ENCODE peak calls at places on chromosome 14, in six cellular contexts. One of them, this sample, is unnamed. For H3K27me3, the result is how much of the 10 kb centered on the place peaks cover.

GRCh38 chr14:39956372-39956771 is 524.1 kb upstream of the FBXO33 start:
- DNase-seq in fibroblast of lung: no peak
- DNase-seq in BJ: no peak
- DNase-seq in heart left ventricle: no peak
- DNase-seq in Peyer's patch: no peak
- DNase-seq in thyroid gland: no peak
- DNase-seq in this sample: no peak

GRCh38 chr14:101665478-101666078 is 95.9 kb upstream of the PPP2R5C start:
- DNase-seq in Peyer's patch: no peak
- DNase-seq in BJ: no peak
- DNase-seq in heart left ventricle: no peak
- DNase-seq in thyroid gland: peak
- DNase-seq in fibroblast of lung: peak
- DNase-seq in this sample: peak

GRCh38 chr14:54177009-54177408 is 219.8 kb upstream of the CDKN3 start:
- DNase-seq in fibroblast of lung: no peak
- DNase-seq in heart left ventricle: no peak
- DNase-seq in Peyer's patch: no peak
- DNase-seq in BJ: no peak
- DNase-seq in thyroid gland: no peak
- DNase-seq in this sample: no peak

GRCh38 chr14:85572845-85573244 is 42.9 kb downstream of the FLRT2 start:
- DNase-seq in BJ: no peak
- DNase-seq in thyroid gland: no peak
- DNase-seq in fibroblast of lung: peak
- DNase-seq in Peyer's patch: no peak
- DNase-seq in heart left ventricle: no peak
- DNase-seq in this sample: peak

GRCh38 chr14:20427231-20428009 is 8.5 kb downstream of the KLHL33 start:
- DNase-seq in Peyer's patch: no peak
- DNase-seq in thyroid gland: no peak
- DNase-seq in fibroblast of lung: peak
- DNase-seq in BJ: no peak
- DNase-seq in heart left ventricle: no peak
- DNase-seq in this sample: peak

GRCh38 chr14:96189288-96189711 is 15.3 kb upstream of the BDKRB2 start:
- DNase-seq in fibroblast of lung: peak
- DNase-seq in Peyer's patch: no peak
- DNase-seq in thyroid gland: peak
- DNase-seq in BJ: no peak
- DNase-seq in heart left ventricle: no peak
- DNase-seq in this sample: peak

GRCh38 chr14:95544588-95544987 is 9.7 kb downstream of the GLRX5 start:
- DNase-seq in heart left ventricle: peak
- DNase-seq in BJ: no peak
- DNase-seq in Peyer's patch: no peak
- DNase-seq in thyroid gland: no peak
- DNase-seq in fibroblast of lung: no peak
- DNase-seq in this sample: no peak

GRCh38 chr14:25102788-25103187 is 52.8 kb upstream of the STXBP6 start:
- DNase-seq in fibroblast of lung: no peak
- DNase-seq in BJ: no peak
- DNase-seq in heart left ventricle: no peak
- DNase-seq in thyroid gland: no peak
- DNase-seq in Peyer's patch: no peak
- DNase-seq in this sample: no peak

GRCh38 chr14:103680491-103681231 is 34.6 kb downstream of the XRCC3 start:
- DNase-seq in BJ: no peak
- DNase-seq in heart left ventricle: no peak
- DNase-seq in Peyer's patch: no peak
- DNase-seq in fibroblast of lung: no peak
- DNase-seq in thyroid gland: no peak
- DNase-seq in this sample: no peak
- H3K27me3 ChIP-seq in BJ: under half
- H3K27me3 ChIP-seq in heart left ventricle: under half
- H3K27me3 ChIP-seq in Peyer's patch: under half
- H3K27me3 ChIP-seq in fibroblast of lung: under half
- H3K27me3 ChIP-seq in thyroid gland: under half
- H3K27me3 ChIP-seq in this sample: under half

GRCh38 chr14:103868242-103868897 is 21.0 kb upstream of the PPP1R13B start:
- DNase-seq in heart left ventricle: peak
- DNase-seq in Peyer's patch: no peak
- DNase-seq in BJ: no peak
- DNase-seq in fibroblast of lung: no peak
- DNase-seq in thyroid gland: no peak
- DNase-seq in this sample: peak
- TF ChIP-seq CTCF in heart left ventricle: no peak
- TF ChIP-seq CTCF in Peyer's patch: no peak
- TF ChIP-seq CTCF in BJ: no peak
- TF ChIP-seq CTCF in fibroblast of lung: no peak
- TF ChIP-seq CTCF in thyroid gland: no peak
- TF ChIP-seq CTCF in this sample: no peak

GRCh38 chr14:105053421-105053820 is 11.8 kb downstream of the GPR132 start:
- DNase-seq in thyroid gland: no peak
- DNase-seq in fibroblast of lung: no peak
- DNase-seq in heart left ventricle: no peak
- DNase-seq in Peyer's patch: no peak
- DNase-seq in BJ: no peak
- DNase-seq in this sample: no peak

GRCh38 chr14:105055334-105055733 is 9.9 kb downstream of the GPR132 start:
- DNase-seq in thyroid gland: no peak
- DNase-seq in fibroblast of lung: no peak
- DNase-seq in BJ: no peak
- DNase-seq in heart left ventricle: no peak
- DNase-seq in Peyer's patch: no peak
- DNase-seq in this sample: no peak

GRCh38 chr14:105053996-105054395 is 11.2 kb downstream of the GPR132 start:
- DNase-seq in thyroid gland: no peak
- DNase-seq in heart left ventricle: no peak
- DNase-seq in fibroblast of lung: no peak
- DNase-seq in Peyer's patch: no peak
- DNase-seq in BJ: no peak
- DNase-seq in this sample: no peak

GRCh38 chr14:105056303-105056831 is 8.9 kb downstream of the GPR132 start:
- DNase-seq in Peyer's patch: no peak
- DNase-seq in BJ: no peak
- DNase-seq in thyroid gland: no peak
- DNase-seq in fibroblast of lung: no peak
- DNase-seq in heart left ventricle: no peak
- DNase-seq in this sample: no peak

DNA sequence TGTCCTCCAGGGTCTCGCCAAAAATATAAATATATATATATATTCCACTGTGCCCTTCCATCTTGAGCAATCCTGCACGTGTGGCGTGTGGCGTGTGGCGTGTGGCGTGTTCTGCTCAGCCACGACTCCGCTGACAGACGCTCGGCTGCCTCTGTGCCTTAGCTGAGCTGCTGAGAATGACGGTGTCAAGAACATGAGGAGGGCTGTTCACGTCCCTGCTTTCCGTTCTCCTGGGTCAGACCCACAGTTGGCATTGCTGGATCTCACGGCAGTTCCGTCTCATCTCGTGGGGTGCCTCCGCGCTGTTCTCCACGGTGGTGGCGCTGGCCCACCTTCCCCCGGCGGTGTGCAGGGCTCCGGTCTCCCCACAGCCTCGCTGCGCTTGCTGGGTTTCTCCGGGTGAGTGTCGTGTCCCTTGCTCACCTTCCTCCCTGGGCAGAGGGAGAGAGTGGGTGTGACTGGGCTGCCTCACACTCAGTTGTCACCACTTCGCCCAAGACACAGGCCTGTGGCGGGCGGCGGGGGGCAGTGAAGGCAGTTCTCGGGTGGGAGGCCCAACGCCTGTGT is 9.4 kb downstream of the GPR132 start:
- DNase-seq in BJ: no peak
- DNase-seq in thyroid gland: no peak
- DNase-seq in heart left ventricle: no peak
- DNase-seq in fibroblast of lung: no peak
- DNase-seq in Peyer's patch: no peak
- DNase-seq in this sample: no peak
- H3K27me3 ChIP-seq in BJ: under half
- H3K27me3 ChIP-seq in thyroid gland: under half
- H3K27me3 ChIP-seq in heart left ventricle: under half
- H3K27me3 ChIP-seq in fibroblast of lung: under half
- H3K27me3 ChIP-seq in Peyer's patch: under half
- H3K27me3 ChIP-seq in this sample: under half

GRCh38 chr14:103716899-103717411 is 1.3 kb downstream of the ZFYVE21 start:
- DNase-seq in Peyer's patch: no peak
- DNase-seq in BJ: no peak
- DNase-seq in fibroblast of lung: no peak
- DNase-seq in heart left ventricle: no peak
- DNase-seq in thyroid gland: no peak
- DNase-seq in this sample: no peak
- TF ChIP-seq CTCF in Peyer's patch: no peak
- TF ChIP-seq CTCF in BJ: no peak
- TF ChIP-seq CTCF in fibroblast of lung: no peak
- TF ChIP-seq CTCF in heart left ventricle: no peak
- TF ChIP-seq CTCF in thyroid gland: no peak
- TF ChIP-seq CTCF in this sample: no peak

GRCh38 chr14:76280221-76280620 is 95.7 kb upstream of the ESRRB start:
- DNase-seq in heart left ventricle: no peak
- DNase-seq in fibroblast of lung: no peak
- DNase-seq in Peyer's patch: no peak
- DNase-seq in BJ: no peak
- DNase-seq in thyroid gland: no peak
- DNase-seq in this sample: no peak
- H3K27me3 ChIP-seq in heart left ventricle: under half
- H3K27me3 ChIP-seq in fibroblast of lung: under half
- H3K27me3 ChIP-seq in Peyer's patch: under half
- H3K27me3 ChIP-seq in BJ: under half
- H3K27me3 ChIP-seq in thyroid gland: under half
- H3K27me3 ChIP-seq in this sample: under half